ENCODE peak calls at places on chromosomes 13 and 19, in four cellular contexts. W is transverse colon, K is cardiac fibroblast, Y is dermis microvascular lymphatic vessel endothelial cell. H is an unnamed sample.

GRCh38 chr19:58569943-58570670 is 3.0 kb downstream of the MZF1 start:
- DNase-seq in W (peak), Y (no peak), K (no peak), H (no peak)

GRCh38 chr19:38849746-38850230 is at the start of gene HNRNPL:
- DNase-seq in K (no peak), Y (no peak), W (peak), H (peak)

GRCh38 chr19:51807111-51807701 is 12.2 kb downstream of the FPR3 start:
- DNase-seq in W (peak), Y (no peak), K (peak), H (no peak)

GRCh38 chr19:13195678-13196077 is 45.5 kb downstream of the IER2 start:
- DNase-seq in Y (no peak), W (peak), K (no peak), H (peak)

GRCh38 chr19:2034729-2035589 is 16.1 kb downstream of the MKNK2 start:
- DNase-seq in W (peak), Y (no peak), K (peak), H (peak)

GRCh38 chr13:20127563-20128458 is 33.0 kb downstream of the GJA3 start:
- DNase-seq in Y (no peak), K (peak), W (peak), H (peak)

GRCh38 chr13:110044521-110045200 is 258.3 kb upstream of the IRS2 start:
- DNase-seq in K (peak), W (no peak), Y (no peak), H (no peak)

GRCh38 chr13:99434258-99434788 is 66.9 kb upstream of the TM9SF2 start:
- DNase-seq in W (peak), Y (no peak), K (no peak), H (peak)

GRCh38 chr19:17679526-17680234 is 8.5 kb downstream of the UNC13A start:
- DNase-seq in K (no peak), Y (no peak), W (no peak), H (no peak)

GRCh38 chr13:50685491-50685890 is 158.0 kb downstream of the DLEU7 start:
- DNase-seq in Y (peak), W (peak), K (peak), H (no peak)

GRCh38 chr19:38263696-38264485 is 482 bp upstream of the SPINT2 start:
- DNase-seq in K (peak), Y (no peak), W (peak), H (peak)

GRCh38 chr13:106261450-106261849 is 274.0 kb downstream of the EFNB2 start:
- DNase-seq in Y (no peak), W (no peak), K (no peak), H (no peak)

GRCh38 chr19:42076375-42076944 is 494 bp downstream of the ZNF574 start:
- DNase-seq in K (no peak), Y (no peak), W (peak), H (peak)

H was measured in activated effector memory CD4-positive, alpha-beta T cell treated with anti-CD3 and anti-CD28 coated beads, Interleukin-2, amount 50 U/mL, for 16 hours.